ENCODE peak calls at places on chromosome 1, in four cellular contexts. One of them, this sample, is unnamed.

GRCh38 chr1:3789421-3790300 is 6.6 kb downstream of the LRRC47 start:
- DNase-seq in EL: no peak
- DNase-seq in fibroblast of lung: no peak
- DNase-seq in nephron progenitor cell: no peak
- DNase-seq in this sample: no peak

GRCh38 chr1:182617734-182618288 is 13.6 kb upstream of the RGS16 start:
- DNase-seq in EL: no peak
- DNase-seq in fibroblast of lung: peak
- DNase-seq in nephron progenitor cell: no peak
- DNase-seq in this sample: no peak

GRCh38 chr1:3070304-3070653 is 1.3 kb downstream of the PRDM16 start:
- DNase-seq in EL: no peak
- DNase-seq in fibroblast of lung: peak
- DNase-seq in nephron progenitor cell: no peak
- DNase-seq in this sample: no peak

GRCh38 chr1:230611128-230611914 is 31.0 kb upstream of the COG2 start:
- DNase-seq in EL: no peak
- DNase-seq in fibroblast of lung: no peak
- DNase-seq in nephron progenitor cell: no peak
- DNase-seq in this sample: no peak

GRCh38 chr1:96843196-96843595 is 121.6 kb downstream of the PTBP2 start:
- DNase-seq in EL: peak
- DNase-seq in fibroblast of lung: peak
- DNase-seq in nephron progenitor cell: no peak
- DNase-seq in this sample: peak

GRCh38 chr1:221708987-221709386 is 32.9 kb downstream of the DUSP10 start:
- DNase-seq in EL: no peak
- DNase-seq in fibroblast of lung: peak
- DNase-seq in nephron progenitor cell: no peak
- DNase-seq in this sample: no peak

GRCh38 chr1:71780681-71781080 is 501.7 kb downstream of the NEGR1 start:
- DNase-seq in EL: peak
- DNase-seq in fibroblast of lung: peak
- DNase-seq in nephron progenitor cell: no peak
- DNase-seq in this sample: peak

GRCh38 chr1:38997901-38998190 is 6.8 kb downstream of the AKIRIN1 start:
- DNase-seq in EL: no peak
- DNase-seq in fibroblast of lung: no peak
- DNase-seq in nephron progenitor cell: no peak
- DNase-seq in this sample: no peak

GRCh38 chr1:170967042-170967910 is 31.9 kb downstream of the MROH9 start:
- DNase-seq in EL: peak
- DNase-seq in fibroblast of lung: peak
- DNase-seq in nephron progenitor cell: peak
- DNase-seq in this sample: peak

GRCh38 chr1:36108314-36108713 is 16.7 kb downstream of the COL8A2 start:
- DNase-seq in EL: peak
- DNase-seq in fibroblast of lung: peak
- DNase-seq in nephron progenitor cell: no peak
- DNase-seq in this sample: no peak

This sample was measured in HCEC 1CT.